ENCODE peak calls at places on chromosome 14, in five cellular contexts. One of them, this sample, is unnamed.

GRCh38 chr14:68663385-68664076 is 129.3 kb downstream of the ZFP36L1 start:
- DNase-seq in stomach: no peak
- DNase-seq in choroid plexus epithelial cell: no peak
- DNase-seq in body of pancreas: no peak
- DNase-seq in fibroblast of mammary gland: peak; percentile 99
- DNase-seq in this sample: no peak

GRCh38 chr14:61911534-61911933 is 149.3 kb downstream of the SNAPC1 start:
- DNase-seq in body of pancreas: peak; percentile 27
- DNase-seq in stomach: no peak
- DNase-seq in fibroblast of mammary gland: no peak
- DNase-seq in choroid plexus epithelial cell: no peak
- DNase-seq in this sample: no peak

GRCh38 chr14:44392984-44393383 is 114.1 kb downstream of the FSCB start:
- DNase-seq in choroid plexus epithelial cell: no peak
- DNase-seq in stomach: no peak
- DNase-seq in fibroblast of mammary gland: no peak
- DNase-seq in body of pancreas: no peak
- DNase-seq in this sample: no peak

GRCh38 chr14:21498540-21499526 is 12.3 kb downstream of the METTL3 start:
- DNase-seq in stomach: no peak
- DNase-seq in fibroblast of mammary gland: peak; percentile 60
- DNase-seq in choroid plexus epithelial cell: peak; percentile 82
- DNase-seq in body of pancreas: no peak
- DNase-seq in this sample: no peak

GRCh38 chr14:28599191-28599590 is 167.4 kb upstream of the FOXG1 start:
- DNase-seq in stomach: no peak
- DNase-seq in fibroblast of mammary gland: no peak
- DNase-seq in body of pancreas: no peak
- DNase-seq in choroid plexus epithelial cell: no peak
- DNase-seq in this sample: no peak

GRCh38 chr14:32980178-32980886 is 41.7 kb downstream of the NPAS3 start:
- DNase-seq in stomach: no peak
- DNase-seq in fibroblast of mammary gland: no peak
- DNase-seq in choroid plexus epithelial cell: no peak
- DNase-seq in body of pancreas: no peak
- DNase-seq in this sample: no peak

GRCh38 chr14:43687866-43688265 is 819.2 kb downstream of the FSCB start:
- DNase-seq in stomach: no peak
- DNase-seq in fibroblast of mammary gland: peak; percentile 47
- DNase-seq in choroid plexus epithelial cell: peak; percentile 18
- DNase-seq in body of pancreas: no peak
- DNase-seq in this sample: no peak

GRCh38 chr14:66082009-66082408 is 404.2 kb upstream of the CCDC196 start:
- DNase-seq in stomach: no peak
- DNase-seq in body of pancreas: no peak
- DNase-seq in fibroblast of mammary gland: peak; percentile 4
- DNase-seq in choroid plexus epithelial cell: peak; percentile 2
- DNase-seq in this sample: no peak

GRCh38 chr14:24430682-24431568 is 1.2 kb downstream of the KHNYN start:
- DNase-seq in fibroblast of mammary gland: peak; percentile 55
- DNase-seq in stomach: peak; percentile 27
- DNase-seq in choroid plexus epithelial cell: peak; percentile 76
- DNase-seq in body of pancreas: no peak
- DNase-seq in this sample: no peak

GRCh38 chr14:61171687-61172086 is 109.5 kb downstream of the TMEM30B start:
- DNase-seq in fibroblast of mammary gland: no peak
- DNase-seq in choroid plexus epithelial cell: no peak
- DNase-seq in body of pancreas: no peak
- DNase-seq in stomach: no peak
- DNase-seq in this sample: no peak

GRCh38 chr14:52391866-52392600 is 77.9 kb downstream of the PTGER2 start:
- DNase-seq in choroid plexus epithelial cell: peak; percentile 39
- DNase-seq in fibroblast of mammary gland: peak; percentile 88
- DNase-seq in body of pancreas: no peak
- DNase-seq in stomach: no peak
- DNase-seq in this sample: no peak

GRCh38 chr14:40028991-40029390 is 596.8 kb upstream of the FBXO33 start:
- DNase-seq in stomach: no peak
- DNase-seq in choroid plexus epithelial cell: no peak
- DNase-seq in fibroblast of mammary gland: no peak
- DNase-seq in body of pancreas: no peak
- DNase-seq in this sample: no peak

GRCh38 chr14:77761205-77761931 is 412 bp upstream of the SNW1 start:
- DNase-seq in body of pancreas: peak; percentile 41
- DNase-seq in stomach: no peak
- DNase-seq in choroid plexus epithelial cell: peak; percentile 97
- DNase-seq in fibroblast of mammary gland: peak; percentile 93
- DNase-seq in this sample: no peak

GRCh38 chr14:59055439-59056045 is 132.9 kb upstream of the DAAM1 start:
- DNase-seq in stomach: peak; percentile 26
- DNase-seq in fibroblast of mammary gland: peak; percentile 65
- DNase-seq in body of pancreas: peak; percentile 46
- DNase-seq in choroid plexus epithelial cell: peak; percentile 80
- DNase-seq in this sample: no peak

GRCh38 chr14:102020058-102020971 is 55.9 kb downstream of the DYNC1H1 start:
- DNase-seq in choroid plexus epithelial cell: peak; percentile 77
- DNase-seq in stomach: no peak
- DNase-seq in body of pancreas: no peak
- DNase-seq in fibroblast of mammary gland: peak; percentile 91
- DNase-seq in this sample: no peak

GRCh38 chr14:49999216-49999761 is 106.4 kb downstream of the ARF6 start:
- DNase-seq in choroid plexus epithelial cell: peak; percentile 83
- DNase-seq in stomach: peak; percentile 86
- DNase-seq in body of pancreas: peak; percentile 64
- DNase-seq in fibroblast of mammary gland: peak; percentile 89
- DNase-seq in this sample: no peak

GRCh38 chr14:70281938-70282337 is 77.5 kb downstream of the COX16 start:
- DNase-seq in stomach: no peak
- DNase-seq in choroid plexus epithelial cell: no peak
- DNase-seq in body of pancreas: no peak
- DNase-seq in fibroblast of mammary gland: no peak
- DNase-seq in this sample: no peak

GRCh38 chr14:28609228-28609828 is 157.3 kb upstream of the FOXG1 start:
- DNase-seq in choroid plexus epithelial cell: peak; percentile 87
- DNase-seq in fibroblast of mammary gland: peak; percentile 68
- DNase-seq in body of pancreas: peak; percentile 67
- DNase-seq in stomach: peak; percentile 38
- DNase-seq in this sample: no peak

GRCh38 chr14:68807148-68807600 is 14.3 kb upstream of the ZFP36L1 start:
- DNase-seq in choroid plexus epithelial cell: peak; percentile 88
- DNase-seq in fibroblast of mammary gland: peak; percentile 82
- DNase-seq in stomach: peak; percentile 76
- DNase-seq in body of pancreas: peak; percentile 86
- DNase-seq in this sample: peak; percentile 93

GRCh38 chr14:68734231-68734732 is 58.6 kb downstream of the ZFP36L1 start:
- DNase-seq in choroid plexus epithelial cell: no peak
- DNase-seq in fibroblast of mammary gland: no peak
- DNase-seq in stomach: no peak
- DNase-seq in body of pancreas: no peak
- DNase-seq in this sample: no peak

GRCh38 chr14:34059037-34059924 is 108.4 kb upstream of the EGLN3 start:
- DNase-seq in body of pancreas: no peak
- DNase-seq in fibroblast of mammary gland: no peak
- DNase-seq in choroid plexus epithelial cell: no peak
- DNase-seq in stomach: no peak
- DNase-seq in this sample: peak; percentile 54

GRCh38 chr14:61927521-61927920 is 165.3 kb downstream of the SNAPC1 start:
- DNase-seq in fibroblast of mammary gland: peak; percentile 19
- DNase-seq in stomach: no peak
- DNase-seq in choroid plexus epithelial cell: peak; percentile 62
- DNase-seq in body of pancreas: no peak
- DNase-seq in this sample: no peak

GRCh38 chr14:93132472-93133065 is 16.8 kb upstream of the ITPK1 start:
- DNase-seq in stomach: peak; percentile 63
- DNase-seq in fibroblast of mammary gland: peak; percentile 56
- DNase-seq in choroid plexus epithelial cell: peak; percentile 79
- DNase-seq in body of pancreas: peak; percentile 83
- DNase-seq in this sample: no peak

GRCh38 chr14:31933716-31934115 is 143.4 kb upstream of the ARHGAP5 start:
- DNase-seq in body of pancreas: no peak
- DNase-seq in choroid plexus epithelial cell: peak; percentile 47
- DNase-seq in fibroblast of mammary gland: no peak
- DNase-seq in stomach: no peak
- DNase-seq in this sample: no peak

GRCh38 chr14:37584211-37585100 is 10.6 kb downstream of the FOXA1 start:
- DNase-seq in stomach: peak; percentile 61
- DNase-seq in fibroblast of mammary gland: no peak
- DNase-seq in body of pancreas: no peak
- DNase-seq in choroid plexus epithelial cell: no peak
- DNase-seq in this sample: no peak

GRCh38 chr14:24178399-24179178 is 6.7 kb downstream of the REC8 start:
- DNase-seq in body of pancreas: no peak
- DNase-seq in fibroblast of mammary gland: no peak
- DNase-seq in stomach: no peak
- DNase-seq in choroid plexus epithelial cell: no peak
- DNase-seq in this sample: no peak

GRCh38 chr14:20697273-20698017 is 8.9 kb downstream of the ANG start:
- DNase-seq in stomach: peak; percentile 79
- DNase-seq in fibroblast of mammary gland: peak; percentile 84
- DNase-seq in choroid plexus epithelial cell: peak; percentile 85
- DNase-seq in body of pancreas: peak; percentile 79
- DNase-seq in this sample: no peak

GRCh38 chr14:59811850-59812249 is 58.7 kb downstream of the RTN1 start:
- DNase-seq in stomach: no peak
- DNase-seq in choroid plexus epithelial cell: peak; percentile 4
- DNase-seq in body of pancreas: no peak
- DNase-seq in fibroblast of mammary gland: no peak
- DNase-seq in this sample: no peak

GRCh38 chr14:35944847-35945246 is 118.7 kb downstream of the BRMS1L start:
- DNase-seq in body of pancreas: no peak
- DNase-seq in choroid plexus epithelial cell: no peak
- DNase-seq in stomach: no peak
- DNase-seq in fibroblast of mammary gland: no peak
- DNase-seq in this sample: no peak
- TF ChIP-seq CTCF in body of pancreas: no peak
- TF ChIP-seq CTCF in choroid plexus epithelial cell: no peak
- TF ChIP-seq CTCF in stomach: no peak
- TF ChIP-seq CTCF in fibroblast of mammary gland: no peak
- TF ChIP-seq CTCF in this sample: peak; percentile 17

GRCh38 chr14:103716091-103716801 is 636 bp downstream of the ZFYVE21 start:
- DNase-seq in body of pancreas: peak; percentile 44
- DNase-seq in fibroblast of mammary gland: no peak
- DNase-seq in stomach: no peak
- DNase-seq in choroid plexus epithelial cell: peak; percentile 21
- DNase-seq in this sample: no peak

GRCh38 chr14:103718572-103718971 is 3.0 kb downstream of the ZFYVE21 start:
- DNase-seq in stomach: no peak
- DNase-seq in choroid plexus epithelial cell: no peak
- DNase-seq in body of pancreas: no peak
- DNase-seq in fibroblast of mammary gland: peak; percentile 93
- DNase-seq in this sample: no peak

GRCh38 chr14:103715052-103716000 is at the start of the genes XRCC3 and ZFYVE21:
- DNase-seq in choroid plexus epithelial cell: peak; percentile 100
- DNase-seq in fibroblast of mammary gland: peak; percentile 99
- DNase-seq in stomach: peak; percentile 100
- DNase-seq in body of pancreas: peak; percentile 100
- DNase-seq in this sample: peak; percentile 100

GRCh38 chr14:103714063-103714724 is 1.1 kb downstream of the XRCC3 start:
- DNase-seq in choroid plexus epithelial cell: no peak
- DNase-seq in stomach: no peak
- DNase-seq in body of pancreas: no peak
- DNase-seq in fibroblast of mammary gland: no peak
- DNase-seq in this sample: no peak

GRCh38 chr14:103716899-103717411 is 1.3 kb downstream of the ZFYVE21 start:
- DNase-seq in body of pancreas: no peak
- DNase-seq in stomach: no peak
- DNase-seq in fibroblast of mammary gland: no peak
- DNase-seq in choroid plexus epithelial cell: no peak
- DNase-seq in this sample: no peak
- TF ChIP-seq CTCF in body of pancreas: no peak
- TF ChIP-seq CTCF in stomach: no peak
- TF ChIP-seq CTCF in fibroblast of mammary gland: no peak
- TF ChIP-seq CTCF in choroid plexus epithelial cell: no peak
- TF ChIP-seq CTCF in this sample: no peak

GRCh38 chr14:72633551-72633950 is 260.4 kb downstream of the DPF3 start:
- DNase-seq in choroid plexus epithelial cell: no peak
- DNase-seq in stomach: no peak
- DNase-seq in body of pancreas: no peak
- DNase-seq in fibroblast of mammary gland: no peak
- DNase-seq in this sample: peak; percentile 32

GRCh38 chr14:72636094-72636493 is 257.8 kb downstream of the DPF3 start:
- DNase-seq in body of pancreas: no peak
- DNase-seq in stomach: no peak
- DNase-seq in fibroblast of mammary gland: peak; percentile 35
- DNase-seq in choroid plexus epithelial cell: no peak
- DNase-seq in this sample: no peak

GRCh38 chr14:72632727-72633126 is 261.2 kb downstream of the DPF3 start:
- DNase-seq in choroid plexus epithelial cell: no peak
- DNase-seq in body of pancreas: no peak
- DNase-seq in stomach: no peak
- DNase-seq in fibroblast of mammary gland: no peak
- DNase-seq in this sample: no peak

GRCh38 chr14:72636871-72637270 is 257.0 kb downstream of the DPF3 start:
- DNase-seq in choroid plexus epithelial cell: no peak
- DNase-seq in fibroblast of mammary gland: no peak
- DNase-seq in body of pancreas: no peak
- DNase-seq in stomach: no peak
- DNase-seq in this sample: peak; percentile 27

DNA sequence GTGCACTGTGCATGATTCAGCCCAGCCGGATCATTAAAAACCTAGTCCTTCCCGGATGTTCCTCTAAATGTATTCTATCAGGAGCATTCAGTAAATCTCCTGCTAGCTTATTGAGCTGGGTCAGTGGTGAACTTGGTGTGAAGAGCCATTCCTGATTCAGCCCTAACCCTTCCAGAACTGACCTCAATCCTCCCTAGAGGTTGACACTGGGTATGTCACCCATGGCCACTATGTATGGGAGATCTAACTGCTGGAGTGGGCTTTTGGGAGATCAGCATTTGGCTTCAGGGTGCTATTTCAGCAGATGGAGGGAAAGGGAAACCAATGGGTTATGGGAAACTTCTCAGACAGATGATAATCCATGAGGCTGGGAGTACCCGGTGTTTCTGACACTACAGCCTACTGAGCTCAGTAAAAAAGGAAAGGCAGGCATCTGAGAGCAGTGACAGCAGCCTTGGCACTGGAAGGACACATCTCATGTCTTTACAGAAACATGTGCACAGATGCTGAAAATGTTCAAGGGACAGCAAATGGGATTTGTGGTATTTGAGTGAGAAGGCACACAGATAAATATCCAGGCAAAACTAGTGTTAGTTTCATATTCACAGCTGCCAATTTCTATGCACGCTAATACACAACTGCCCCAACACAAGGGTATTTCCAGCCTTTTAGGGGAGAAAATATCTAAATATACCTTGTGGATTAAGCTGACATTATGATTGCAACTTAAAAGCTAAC is 258.8 kb downstream of the DPF3 start:
- DNase-seq in body of pancreas: no peak
- DNase-seq in choroid plexus epithelial cell: no peak
- DNase-seq in fibroblast of mammary gland: no peak
- DNase-seq in stomach: no peak
- DNase-seq in this sample: peak; percentile 32
- TF ChIP-seq CTCF in body of pancreas: no peak
- TF ChIP-seq CTCF in choroid plexus epithelial cell: no peak
- TF ChIP-seq CTCF in fibroblast of mammary gland: no peak
- TF ChIP-seq CTCF in stomach: no peak
- TF ChIP-seq CTCF in this sample: no peak

GRCh38 chr14:88439088-88439487 is 53.6 kb downstream of the SPATA7 start:
- DNase-seq in fibroblast of mammary gland: no peak
- DNase-seq in stomach: no peak
- DNase-seq in choroid plexus epithelial cell: no peak
- DNase-seq in body of pancreas: peak; percentile 40
- DNase-seq in this sample: no peak

GRCh38 chr14:88437659-88438058 is 52.2 kb downstream of the SPATA7 start:
- DNase-seq in body of pancreas: no peak
- DNase-seq in choroid plexus epithelial cell: peak; percentile 27
- DNase-seq in stomach: no peak
- DNase-seq in fibroblast of mammary gland: peak; percentile 16
- DNase-seq in this sample: no peak
- TF ChIP-seq CTCF in body of pancreas: no peak
- TF ChIP-seq CTCF in choroid plexus epithelial cell: peak; percentile 68
- TF ChIP-seq CTCF in stomach: no peak
- TF ChIP-seq CTCF in fibroblast of mammary gland: peak; percentile 26
- TF ChIP-seq CTCF in this sample: peak; percentile 13

This sample was measured in osteocyte.